ENCODE peak calls at places on chromosomes 3 and 15, in five cellular contexts. Z, W, N, J and E are unnamed samples.

GRCh38 chr3:164222200-164222599 is 856.1 kb downstream of the SI start:
- DNase-seq in W (no peak), Z (no peak), N (no peak), J (no peak), E (no peak)

GRCh38 chr3:158830391-158830790 is 28.5 kb downstream of the MFSD1 start:
- DNase-seq in Z (no peak), J (no peak), N (no peak), W (no peak), E (peak)

GRCh38 chr3:138850151-138850550 is 15.4 kb upstream of the PIK3CB start:
- DNase-seq in W (no peak), J (peak), N (no peak), Z (no peak), E (no peak)

GRCh38 chr3:170154569-170155143 is 26.9 kb downstream of the PHC3 start:
- DNase-seq in J (no peak), W (no peak), Z (peak), N (no peak), E (no peak)

GRCh38 chr3:127043731-127044510 is 61.0 kb downstream of the PLXNA1 start:
- DNase-seq in W (no peak), J (no peak), N (no peak), Z (no peak), E (no peak)

GRCh38 chr15:96162322-96162721 is 168.2 kb upstream of the NR2F2 start:
- DNase-seq in N (no peak), W (no peak), J (peak), Z (no peak), E (no peak)

GRCh38 chr15:64522226-64522823 is 61.9 kb downstream of the ZNF609 start:
- DNase-seq in Z (no peak), N (no peak), W (no peak), J (no peak), E (no peak)

GRCh38 chr15:61157933-61158332 is 71.2 kb downstream of the RORA start:
- DNase-seq in W (peak), Z (no peak), J (no peak), N (no peak), E (no peak)

GRCh38 chr15:80825361-80826030 is 46.3 kb downstream of the CEMIP start:
- DNase-seq in W (no peak), J (no peak), N (no peak), Z (no peak), E (no peak)

GRCh38 chr3:142596726-142597088 is 514 bp downstream of the PLS1 start:
- DNase-seq in W (no peak), J (no peak), Z (no peak), N (no peak), E (no peak)

GRCh38 chr15:43218908-43219706 is 1.7 kb downstream of the EPB42 start:
- DNase-seq in J (no peak), Z (no peak), W (peak), N (peak), E (no peak)

GRCh38 chr3:32154180-32154579 is 47.8 kb downstream of the GPD1L start:
- DNase-seq in W (no peak), Z (no peak), J (no peak), N (no peak), E (no peak)

GRCh38 chr3:74106882-74107281 is 482.1 kb upstream of the PDZRN3 start:
- DNase-seq in Z (no peak), W (no peak), N (no peak), J (no peak), E (no peak)

GRCh38 chr3:124336067-124336656 is 344.2 kb upstream of the ROPN1 start:
- DNase-seq in J (no peak), N (no peak), Z (no peak), W (no peak), E (no peak)

GRCh38 chr15:63250312-63250965 is 27.0 kb upstream of the APH1B start:
- DNase-seq in N (no peak), Z (no peak), J (no peak), W (no peak), E (peak)

GRCh38 chr3:120622870-120623718 is 27.0 kb downstream of the NDUFB4 start:
- DNase-seq in Z (no peak), J (no peak), W (no peak), N (peak), E (peak)

GRCh38 chr3:58198362-58198761 is 12.4 kb downstream of the DNASE1L3 start:
- DNase-seq in W (no peak), J (no peak), Z (no peak), N (no peak), E (no peak)

GRCh38 chr15:49815937-49816336 is 195.1 kb downstream of the DTWD1 start:
- DNase-seq in N (no peak), J (no peak), Z (no peak), W (no peak), E (no peak)

GRCh38 chr3:143060906-143061305 is 58.7 kb upstream of the CHST2 start:
- DNase-seq in Z (no peak), W (no peak), J (no peak), N (no peak), E (no peak)

GRCh38 chr3:101675709-101676218 is 1.2 kb downstream of the ZBTB11 start:
- DNase-seq in W (no peak), Z (no peak), N (no peak), J (no peak), E (no peak)

GRCh38 chr3:174620855-174621457 is 238.2 kb upstream of the NAALADL2 start:
- DNase-seq in N (no peak), Z (no peak), J (no peak), W (no peak), E (no peak)

GRCh38 chr3:116260491-116260890 is 184.8 kb downstream of the LSAMP start:
- DNase-seq in Z (no peak), W (no peak), J (no peak), N (no peak), E (no peak)

GRCh38 chr3:192883512-192883911 is 34.1 kb downstream of the MB21D2 start:
- DNase-seq in Z (no peak), J (no peak), W (no peak), N (no peak), E (no peak)

GRCh38 chr15:62737551-62737950 is 305.0 kb upstream of the TPM1 start:
- DNase-seq in N (no peak), Z (no peak), W (no peak), J (no peak), E (no peak)

GRCh38 chr3:136929984-136930671 is 27.7 kb upstream of the IL20RB start:
- DNase-seq in Z (no peak), J (no peak), N (no peak), W (peak), E (no peak)

GRCh38 chr3:17605032-17605431 is 137.4 kb downstream of the TBC1D5 start:
- DNase-seq in J (no peak), N (no peak), W (no peak), Z (no peak), E (peak)

GRCh38 chr3:138412821-138413531 is 21.4 kb upstream of the ESYT3 start:
- DNase-seq in N (no peak), W (no peak), J (no peak), Z (no peak), E (no peak)

GRCh38 chr3:11807651-11808050 is 39.0 kb downstream of the TAMM41 start:
- DNase-seq in W (no peak), J (no peak), N (no peak), Z (no peak), E (no peak)

GRCh38 chr3:127525373-127525772 is 65.2 kb downstream of the TPRA1 start:
- DNase-seq in N (peak), J (no peak), Z (no peak), W (no peak), E (peak)

GRCh38 chr15:56716334-56716733 is 17.0 kb downstream of the ZNF280D start:
- DNase-seq in Z (no peak), J (no peak), N (no peak), W (no peak), E (no peak)

GRCh38 chr3:52244061-52244628 is 1.4 kb upstream of the PPM1M start:
- DNase-seq in N (no peak), J (peak), W (no peak), Z (peak), E (peak)

GRCh38 chr3:163891771-163892170 is 1186.5 kb downstream of the SI start:
- DNase-seq in W (no peak), J (no peak), Z (no peak), N (no peak), E (no peak)

GRCh38 chr15:38688096-38688495 is 123.5 kb upstream of the RASGRP1 start:
- DNase-seq in W (no peak), N (no peak), Z (no peak), J (no peak), E (no peak)

GRCh38 chr3:51668756-51669155 is 2.3 kb upstream of the TEX264 start:
- DNase-seq in J (no peak), W (no peak), Z (no peak), N (no peak), E (no peak)

GRCh38 chr3:15052335-15053242 is 12.5 kb downstream of the MRPS25 start:
- DNase-seq in N (peak), W (no peak), J (no peak), Z (no peak), E (no peak)

GRCh38 chr3:46883252-46884185 is 6.0 kb downstream of the PTH1R start:
- DNase-seq in N (peak), Z (peak), W (no peak), J (no peak), E (no peak)

GRCh38 chr15:75030023-75030413 is 6.6 kb downstream of the PPCDC start:
- DNase-seq in N (no peak), J (no peak), W (peak), Z (no peak), E (peak)

GRCh38 chr15:65867244-65867643 is 2.0 kb upstream of the RAB11A start:
- DNase-seq in N (no peak), J (no peak), W (no peak), Z (no peak), E (no peak)

GRCh38 chr15:65868546-65869126 is 655 bp upstream of the RAB11A start:
- DNase-seq in Z (no peak), N (peak), J (no peak), W (no peak), E (no peak)

GRCh38 chr15:65869127-65869953 is at the start of gene RAB11A:
- DNase-seq in Z (peak), W (peak), N (peak), J (peak), E (peak)

GRCh38 chr15:65870889-65871533 is 1.7 kb downstream of the RAB11A start:
- DNase-seq in J (no peak), N (peak), W (no peak), Z (peak), E (no peak)

GRCh38 chr15:65869954-65870871 is 922 bp downstream of the RAB11A start:
- DNase-seq in J (peak), N (peak), W (peak), Z (no peak), E (no peak)
- TF ChIP-seq POLR2A in J (no peak), N (peak), W (no peak), Z (no peak), E (no peak)

GRCh38 chr15:85398822-85399221 is 18.4 kb downstream of the AKAP13 start:
- DNase-seq in Z (no peak), J (no peak), N (no peak), W (no peak), E (no peak)

GRCh38 chr15:85396554-85396953 is 16.2 kb downstream of the AKAP13 start:
- DNase-seq in J (no peak), N (no peak), W (no peak), Z (no peak), E (no peak)

GRCh38 chr15:85399627-85400026 is 19.2 kb downstream of the AKAP13 start:
- DNase-seq in W (no peak), N (no peak), J (no peak), Z (no peak), E (no peak)

GRCh38 chr15:85397151-85397550 is 16.7 kb downstream of the AKAP13 start:
- DNase-seq in Z (no peak), J (no peak), N (no peak), W (no peak), E (no peak)

GRCh38 chr15:85397926-85398325 is 17.5 kb downstream of the AKAP13 start:
- DNase-seq in Z (no peak), W (no peak), N (no peak), J (no peak), E (no peak)
- TF ChIP-seq POLR2A in Z (no peak), W (no peak), N (no peak), J (no peak), E (no peak)

GRCh38 chr3:177197041-177197933 is at the start of gene TBL1XR1:
- DNase-seq in W (peak), N (peak), Z (peak), J (peak), E (peak)
- TF ChIP-seq POLR2A in W (no peak), N (no peak), Z (no peak), J (no peak), E (no peak)

DNA sequence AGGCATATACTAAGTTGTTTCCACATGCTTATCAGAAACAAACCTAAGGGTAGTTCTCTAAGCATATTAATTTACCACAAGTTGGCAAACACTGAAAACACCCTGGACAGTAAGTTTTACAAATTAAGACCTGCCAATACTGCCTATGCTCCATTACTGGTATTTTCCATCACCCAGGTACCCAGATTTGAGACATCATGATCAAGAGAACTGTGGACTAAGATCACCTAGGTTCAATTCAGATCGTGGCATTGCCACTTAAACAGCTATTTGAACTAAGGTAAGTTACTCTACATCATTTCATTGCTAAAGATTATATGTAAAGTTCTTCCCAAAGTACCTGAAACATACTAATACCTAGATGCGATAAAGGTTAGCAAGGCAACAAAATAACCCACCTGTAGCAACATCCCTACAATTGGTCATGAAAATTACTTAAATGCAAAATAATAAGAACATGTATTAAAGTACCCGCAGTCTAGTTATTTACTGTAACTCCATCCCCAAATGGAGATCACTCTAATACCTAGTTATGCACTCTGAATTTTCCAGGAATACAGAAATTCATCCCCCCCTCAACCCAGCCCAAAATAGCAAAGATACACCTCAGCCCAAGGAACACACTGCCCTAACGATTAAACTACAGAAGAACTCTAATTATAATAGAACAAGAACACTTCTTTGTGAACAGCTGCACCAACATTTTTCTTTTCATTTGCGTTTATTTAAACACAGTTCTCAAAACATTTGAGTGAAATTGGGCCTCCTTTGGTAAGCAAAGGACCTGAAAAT is 21.6 kb downstream of the TRA2B start:
- DNase-seq in N (no peak), W (no peak), J (no peak), Z (no peak), E (no peak)
- TF ChIP-seq POLR2A in N (peak), W (no peak), J (no peak), Z (peak), E (no peak)

GRCh38 chr3:196057663-196058356 is 24.1 kb downstream of the TFRC start:
- DNase-seq in W (no peak), N (no peak), J (no peak), Z (no peak), E (no peak)

GRCh38 chr3:196064006-196064405 is 17.9 kb downstream of the TFRC start:
- DNase-seq in W (no peak), J (no peak), Z (no peak), N (no peak), E (no peak)

GRCh38 chr3:196063049-196063448 is 18.8 kb downstream of the TFRC start:
- DNase-seq in Z (no peak), W (no peak), J (no peak), N (no peak), E (no peak)

GRCh38 chr3:196063456-196063855 is 18.4 kb downstream of the TFRC start:
- DNase-seq in Z (no peak), J (no peak), W (no peak), N (no peak), E (no peak)

DNA sequence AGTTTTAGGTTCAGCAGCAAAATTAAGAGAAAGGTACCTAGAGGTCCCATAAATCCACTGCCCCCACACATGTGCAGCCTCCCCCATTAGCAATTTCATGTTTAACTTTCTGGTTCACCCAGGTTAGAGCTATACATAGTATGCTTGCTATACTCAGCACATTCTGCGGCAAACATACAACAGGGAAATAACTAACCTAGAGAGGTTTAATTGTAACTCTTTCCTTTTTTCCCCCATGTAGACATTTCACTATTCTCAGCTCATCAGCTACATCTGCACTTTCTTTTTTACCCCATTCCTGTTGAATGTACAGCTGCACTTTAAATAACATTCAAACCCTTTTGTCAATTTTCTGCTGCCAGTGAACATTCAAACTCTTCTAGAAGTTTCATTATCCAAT is 21.1 kb downstream of the TFRC start:
- DNase-seq in Z (no peak), W (no peak), J (no peak), N (no peak), E (no peak)
- TF ChIP-seq POLR2A in Z (no peak), W (no peak), J (no peak), N (peak), E (no peak)

GRCh38 chr15:90932660-90932991 is 277 bp upstream of the HDDC3 start:
- DNase-seq in N (no peak), Z (no peak), J (no peak), W (no peak), E (no peak)

GRCh38 chr15:90933310-90933709 is 961 bp upstream of the HDDC3 start:
- DNase-seq in J (no peak), W (no peak), Z (no peak), N (no peak), E (no peak)

GRCh38 chr15:90929709-90930019 is 2.7 kb downstream of the HDDC3 start:
- DNase-seq in J (no peak), W (no peak), N (no peak), Z (no peak), E (no peak)

GRCh38 chr15:90930861-90931629 is 1.3 kb downstream of the HDDC3 start:
- DNase-seq in N (no peak), W (no peak), Z (no peak), J (no peak), E (no peak)

DNA sequence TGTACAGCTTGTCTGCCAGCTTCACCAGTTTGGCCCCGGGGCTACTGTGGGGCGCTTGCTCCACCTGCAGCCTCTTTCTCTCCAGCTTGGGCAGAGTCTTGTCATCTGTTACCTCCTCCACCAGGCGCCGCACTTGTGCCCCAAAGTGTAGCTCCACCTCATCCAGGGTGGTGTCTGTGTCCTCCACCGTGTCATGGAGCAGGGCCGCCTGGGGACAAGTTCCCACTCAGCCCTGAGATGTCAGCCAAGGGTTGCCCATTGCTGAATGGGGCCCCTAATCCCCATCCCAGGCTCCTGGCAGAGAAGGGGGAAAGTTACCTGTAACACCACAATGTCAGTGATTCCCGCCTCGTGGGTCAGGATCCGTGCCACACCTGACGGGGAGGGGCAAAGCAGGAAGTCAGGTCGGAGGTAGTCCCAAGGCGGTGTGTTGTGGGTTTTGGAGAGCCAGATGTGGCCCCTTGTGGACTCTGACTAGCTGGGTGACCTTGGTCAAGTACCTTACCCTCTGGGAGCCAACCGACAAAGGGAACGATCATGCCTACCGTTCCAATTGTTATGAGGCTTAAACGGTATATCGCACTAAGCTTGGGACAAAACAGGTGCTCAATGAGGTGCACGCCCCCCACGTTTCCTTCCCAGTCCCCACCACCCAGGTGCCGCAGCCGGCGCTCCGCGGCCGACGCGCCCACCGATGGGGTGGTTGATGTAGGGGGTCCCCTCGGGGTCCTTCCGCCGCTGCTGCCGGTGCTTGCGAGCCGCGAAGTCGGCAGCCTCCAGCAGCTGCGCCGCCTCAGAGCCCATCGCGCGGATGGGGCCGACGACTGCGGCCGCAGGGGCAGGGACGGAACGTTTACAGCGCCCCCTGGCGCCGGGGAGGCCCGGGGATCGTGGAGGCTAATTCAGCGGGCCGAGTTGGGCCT is at the start of gene HDDC3:
- DNase-seq in N (peak), W (peak), Z (peak), J (peak), E (peak)
- TF ChIP-seq POLR2A in N (peak), W (no peak), Z (peak), J (no peak), E (peak)

GRCh38 chr3:183158552-183159006 is 4.0 kb downstream of the LAMP3 start:
- DNase-seq in J (no peak), W (no peak), Z (peak), N (peak), E (peak)

GRCh38 chr3:183159319-183159718 is 3.2 kb downstream of the LAMP3 start:
- DNase-seq in Z (no peak), J (no peak), N (peak), W (no peak), E (no peak)

GRCh38 chr3:183163563-183163962 is 1.0 kb upstream of the LAMP3 start:
- DNase-seq in Z (no peak), N (no peak), W (no peak), J (no peak), E (no peak)

GRCh38 chr3:183160616-183161015 is 1.9 kb downstream of the LAMP3 start:
- DNase-seq in N (no peak), Z (no peak), W (no peak), J (no peak), E (no peak)

GRCh38 chr3:183161552-183162345 is 785 bp downstream of the LAMP3 start:
- DNase-seq in N (no peak), J (no peak), Z (peak), W (no peak), E (no peak)
- TF ChIP-seq POLR2A in N (no peak), J (no peak), Z (peak), W (no peak), E (no peak)